ENCODE peak calls at places on chromosomes 3 and 15, in eight cellular contexts. P is CD4-positive, alpha-beta T cell; V is GM06990; C is heart left ventricle; R is MM.1S; S is fibroblast of pulmonary artery; H is neural crest cell; U is HepG2. L is an unnamed sample.

GRCh38 chr15:31484986-31485385 is 158.4 kb downstream of the KLF13 start:
- DNase-seq in P (no peak), V (no peak), C (no peak), R (no peak), S (no peak), H (no peak), U (no peak), L (peak; percentile 32)

GRCh38 chr3:17850448-17850847 is 108.0 kb upstream of the TBC1D5 start:
- DNase-seq in P (no peak), V (no peak), C (no peak), R (no peak), S (peak; percentile 38), H (no peak), U (no peak), L (no peak)

GRCh38 chr3:157520485-157521184 is 17.4 kb upstream of the VEPH1 start:
- DNase-seq in P (no peak), V (no peak), C (no peak), R (no peak), S (no peak), H (no peak), U (no peak), L (no peak)

GRCh38 chr3:48660800-48661400 is 1.8 kb downstream of the CELSR3 start:
- DNase-seq in P (no peak), V (no peak), C (no peak), R (no peak), S (no peak), H (no peak), U (no peak), L (no peak)

GRCh38 chr15:26179906-26180305 is 316.8 kb upstream of the ATP10A start:
- DNase-seq in P (no peak), V (no peak), C (no peak), R (no peak), S (no peak), H (no peak), U (peak; percentile 4), L (no peak)

GRCh38 chr15:89814112-89814742 is 425 bp downstream of the ANPEP start:
- DNase-seq in P (no peak), V (no peak), C (no peak), R (no peak), S (no peak), H (no peak), U (no peak), L (peak; percentile 48)

GRCh38 chr15:44193651-44194396 is 1.2 kb downstream of the FRMD5 start:
- DNase-seq in P (no peak), V (no peak), C (no peak), R (peak; percentile 67), S (peak; percentile 58), H (no peak), U (no peak), L (no peak)

GRCh38 chr3:77906102-77906709 is 866.3 kb downstream of the ROBO2 start:
- DNase-seq in P (no peak), V (no peak), C (no peak), R (no peak), S (no peak), H (no peak), U (no peak), L (no peak)

GRCh38 chr15:69939513-69940440 is 157.9 kb downstream of the TLE3 start:
- DNase-seq in P (no peak), V (no peak), C (no peak), R (peak; percentile 51), S (no peak), H (peak; percentile 22), U (no peak), L (no peak)

GRCh38 chr3:150544040-150544439 is 2.3 kb downstream of the SERP1 start:
- DNase-seq in P (no peak), V (no peak), C (no peak), R (no peak), S (peak; percentile 45), H (no peak), U (no peak), L (no peak)

GRCh38 chr15:35362195-35362829 is 183.7 kb downstream of the DPH6 start:
- DNase-seq in P (no peak), V (no peak), C (no peak), R (no peak), S (peak; percentile 62), H (no peak), U (no peak), L (no peak)

GRCh38 chr15:83698294-83698693 is 44.4 kb downstream of the ADAMTSL3 start:
- DNase-seq in P (no peak), V (no peak), C (peak; percentile 83), R (no peak), S (peak; percentile 46), H (no peak), U (no peak), L (peak; percentile 50)

GRCh38 chr3:22585504-22585903 is 617.6 kb upstream of the UBE2E2 start:
- DNase-seq in P (no peak), V (no peak), C (no peak), R (no peak), S (peak; percentile 11), H (no peak), U (no peak), L (no peak)

GRCh38 chr3:128424508-128425069 is 42.1 kb downstream of the DNAJB8 start:
- DNase-seq in P (no peak), V (no peak), C (no peak), R (no peak), S (peak; percentile 20), H (no peak), U (no peak), L (no peak)

GRCh38 chr3:115646027-115646690 is 22.8 kb downstream of the GAP43 start:
- DNase-seq in P (no peak), V (no peak), C (no peak), R (no peak), S (no peak), H (no peak), U (no peak), L (no peak)

GRCh38 chr3:38916706-38917105 is 100.7 kb upstream of the SCN10A start:
- DNase-seq in P (no peak), V (no peak), C (no peak), R (no peak), S (no peak), H (no peak), U (no peak), L (no peak)

GRCh38 chr3:12730511-12731234 is 28.4 kb downstream of the TMEM40 start:
- DNase-seq in P (no peak), V (no peak), C (no peak), R (no peak), S (no peak), H (no peak), U (no peak), L (no peak)

GRCh38 chr15:82810061-82810862 is 834 bp downstream of the WHAMM start:
- DNase-seq in P (peak; percentile 9), V (peak; percentile 68), C (peak; percentile 40), R (peak; percentile 36), S (peak; percentile 76), H (no peak), U (peak; percentile 39), L (peak; percentile 61)

DNA sequence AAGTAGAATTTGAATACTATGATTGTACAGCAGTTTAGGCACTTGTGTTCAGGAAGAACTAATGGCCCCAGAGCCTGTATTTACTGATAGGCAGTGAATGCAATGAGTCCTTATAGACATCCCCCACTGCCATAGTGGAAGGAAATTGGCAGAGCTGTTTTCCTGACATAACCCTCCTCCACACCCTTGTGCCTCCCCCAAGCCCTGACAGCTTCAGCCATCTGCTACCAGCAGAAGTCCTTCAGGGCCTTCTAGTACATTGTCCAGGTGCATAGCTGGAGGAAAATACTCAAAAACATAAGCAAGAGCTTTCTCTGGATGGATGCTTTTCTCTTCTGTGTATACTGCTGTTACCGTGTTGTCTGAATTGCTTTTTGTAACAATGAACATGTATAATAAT is 20.6 kb downstream of the ARHGAP31 start:
- DNase-seq in P (no peak), V (no peak), C (no peak), R (no peak), S (peak; percentile 35), H (no peak), U (no peak), L (no peak)
- TF ChIP-seq CTCF in P (no peak), V (no peak), C (no peak), R (no peak), S (no peak), H (no peak), U (no peak), L (no peak)

GRCh38 chr3:98328933-98329332 is 24.7 kb upstream of the OR5K4 start:
- DNase-seq in P (no peak), V (peak; percentile 3), C (no peak), R (no peak), S (no peak), H (no peak), U (no peak), L (no peak)

GRCh38 chr3:98339031-98339430 is 14.6 kb upstream of the OR5K4 start:
- DNase-seq in P (no peak), V (no peak), C (no peak), R (no peak), S (no peak), H (no peak), U (no peak), L (no peak)

GRCh38 chr3:98329392-98330124 is 24.1 kb upstream of the OR5K4 start:
- DNase-seq in P (peak; percentile 20), V (peak; percentile 26), C (peak; percentile 21), R (peak; percentile 62), S (peak; percentile 65), H (peak; percentile 50), U (peak; percentile 40), L (peak; percentile 54)

GRCh38 chr3:98331329-98331728 is 22.3 kb upstream of the OR5K4 start:
- DNase-seq in P (no peak), V (peak; percentile 26), C (no peak), R (no peak), S (no peak), H (no peak), U (no peak), L (no peak)

GRCh38 chr3:98333989-98334606 is 19.6 kb upstream of the OR5K4 start:
- DNase-seq in P (no peak), V (no peak), C (no peak), R (no peak), S (no peak), H (no peak), U (no peak), L (no peak)
- TF ChIP-seq CTCF in P (peak; percentile 13), V (no peak), C (no peak), R (no peak), S (no peak), H (no peak), U (no peak), L (no peak)

GRCh38 chr15:75720787-75721461 is 8.3 kb upstream of the CSPG4 start:
- DNase-seq in P (no peak), V (no peak), C (peak; percentile 73), R (no peak), S (peak; percentile 14), H (no peak), U (peak; percentile 50), L (peak; percentile 92)
- TF ChIP-seq CTCF in P (no peak), V (peak; percentile 50), C (peak; percentile 42), R (no peak), S (peak; percentile 15), H (peak; percentile 41), U (peak; percentile 69), L (peak; percentile 57)

GRCh38 chr3:69566256-69566655 is 173.0 kb upstream of the MITF start:
- DNase-seq in P (no peak), V (no peak), C (no peak), R (no peak), S (no peak), H (no peak), U (no peak), L (no peak)
- TF ChIP-seq CTCF in P (no peak), V (no peak), C (no peak), R (no peak), S (no peak), H (no peak), U (no peak), L (no peak)

GRCh38 chr3:9249273-9250192 is at the start of gene SRGAP3:
- DNase-seq in P (peak; percentile 75), V (peak; percentile 76), C (peak; percentile 93), R (peak; percentile 91), S (peak; percentile 87), H (peak; percentile 76), U (peak; percentile 91), L (peak; percentile 79)
- TF ChIP-seq CTCF in P (peak; percentile 36), V (peak; percentile 27), C (peak; percentile 44), R (peak; percentile 36), S (peak; percentile 40), H (peak; percentile 41), U (peak; percentile 39), L (no peak)

L was measured in Peyer's patch.